ENCODE peak calls at places on chromosomes 7 and 10, in four cellular contexts. P is foreskin fibroblast, U is brain microvascular endothelial cell, M is AG09309. E is an unnamed sample.

GRCh38 chr10:12067336-12067735 is 1.4 kb upstream of the DHTKD1 start:
- DNase-seq in U (peak), P (peak), M (peak), E (peak)

GRCh38 chr7:35003679-35004278 is 33.5 kb downstream of the DPY19L1 start:
- DNase-seq in M (peak), P (peak), U (peak), E (peak)

GRCh38 chr7:151800391-151800790 is 76.5 kb downstream of the PRKAG2 start:
- DNase-seq in P (no peak), M (no peak), U (no peak), E (no peak)

GRCh38 chr7:44921607-44922350 is 36.4 kb upstream of the PURB start:
- DNase-seq in P (peak), U (peak), M (peak), E (peak)

GRCh38 chr7:45897042-45897690 is 8.9 kb downstream of the IGFBP1 start:
- DNase-seq in U (peak), M (peak), P (peak), E (peak)

GRCh38 chr7:27526991-27527722 is 135.5 kb downstream of the HIBADH start:
- DNase-seq in U (no peak), P (no peak), M (no peak), E (peak)

GRCh38 chr7:2710256-2710655 is 22.3 kb downstream of the AMZ1 start:
- DNase-seq in M (no peak), U (no peak), P (no peak), E (no peak)

GRCh38 chr10:51103818-51104217 is 29.5 kb downstream of the PRKG1 start:
- DNase-seq in P (peak), U (no peak), M (no peak), E (peak)

GRCh38 chr7:151062399-151063211 is 3.2 kb downstream of the SLC4A2 start:
- DNase-seq in P (peak), M (no peak), U (peak), E (peak)

GRCh38 chr10:85635650-85636049 is 730.9 kb downstream of the GRID1 start:
- DNase-seq in M (no peak), U (no peak), P (no peak), E (no peak)

GRCh38 chr10:91051834-91052233 is 130.9 kb upstream of the ANKRD1 start:
- DNase-seq in U (no peak), M (no peak), P (peak), E (peak)

GRCh38 chr10:58666024-58666423 is 153.4 kb downstream of the BICC1 start:
- DNase-seq in P (no peak), U (peak), M (no peak), E (no peak)

GRCh38 chr10:130866857-130867256 is 444.7 kb downstream of the TCERG1L start:
- DNase-seq in M (no peak), P (no peak), U (no peak), E (no peak)

GRCh38 chr7:93715234-93715633 is 140.7 kb upstream of the CALCR start:
- DNase-seq in P (peak), U (peak), M (no peak), E (peak)

GRCh38 chr10:131676971-131677421 is 223.8 kb upstream of the PPP2R2D start:
- DNase-seq in M (no peak), P (no peak), U (no peak), E (no peak)

GRCh38 chr10:75181073-75181472 is 29.5 kb upstream of the VDAC2 start:
- DNase-seq in U (no peak), P (no peak), M (no peak), E (no peak)

GRCh38 chr10:50431791-50432190 is 180.5 kb upstream of the ASAH2 start:
- DNase-seq in M (peak), U (no peak), P (peak), E (peak)

GRCh38 chr7:33130184-33130583 is 820 bp downstream of the BBS9 start:
- DNase-seq in M (no peak), P (peak), U (peak), E (peak)

GRCh38 chr7:135971366-135971725 is 5.8 kb downstream of the MTPN start:
- DNase-seq in U (no peak), M (no peak), P (no peak), E (no peak)

GRCh38 chr10:32376027-32376426 is 29.1 kb upstream of the EPC1 start:
- DNase-seq in U (no peak), P (no peak), M (no peak), E (no peak)

GRCh38 chr10:113648478-113648877 is 15.4 kb downstream of the NRAP start:
- DNase-seq in U (no peak), M (no peak), P (peak), E (no peak)

GRCh38 chr10:62619409-62619730 is 185.2 kb upstream of the ADO start:
- DNase-seq in U (no peak), P (peak), M (no peak), E (peak)

GRCh38 chr10:100827819-100828743 is 82.7 kb downstream of the PAX2 start:
- DNase-seq in U (no peak), M (no peak), P (peak), E (no peak)

GRCh38 chr7:14835399-14835798 is 67.2 kb downstream of the DGKB start:
- DNase-seq in U (no peak), M (no peak), P (no peak), E (no peak)

GRCh38 chr7:129836983-129837382 is 115.8 kb downstream of the UBE2H start:
- DNase-seq in M (no peak), P (no peak), U (no peak), E (no peak)

GRCh38 chr7:155425011-155425340 is 33.0 kb upstream of the EN2 start:
- DNase-seq in U (no peak), P (no peak), M (no peak), E (no peak)

GRCh38 chr10:91042069-91042468 is 121.2 kb upstream of the ANKRD1 start:
- DNase-seq in P (peak), U (no peak), M (no peak), E (no peak)

GRCh38 chr10:60491162-60491561 is 101.5 kb upstream of the ANK3 start:
- DNase-seq in U (no peak), P (no peak), M (no peak), E (no peak)

GRCh38 chr10:126504051-126504760 is 115.9 kb upstream of the ADAM12 start:
- DNase-seq in P (peak), U (peak), M (peak), E (peak)

GRCh38 chr10:12344375-12345110 is 4.8 kb upstream of the CAMK1D start:
- DNase-seq in M (no peak), P (no peak), U (no peak), E (no peak)

DNA sequence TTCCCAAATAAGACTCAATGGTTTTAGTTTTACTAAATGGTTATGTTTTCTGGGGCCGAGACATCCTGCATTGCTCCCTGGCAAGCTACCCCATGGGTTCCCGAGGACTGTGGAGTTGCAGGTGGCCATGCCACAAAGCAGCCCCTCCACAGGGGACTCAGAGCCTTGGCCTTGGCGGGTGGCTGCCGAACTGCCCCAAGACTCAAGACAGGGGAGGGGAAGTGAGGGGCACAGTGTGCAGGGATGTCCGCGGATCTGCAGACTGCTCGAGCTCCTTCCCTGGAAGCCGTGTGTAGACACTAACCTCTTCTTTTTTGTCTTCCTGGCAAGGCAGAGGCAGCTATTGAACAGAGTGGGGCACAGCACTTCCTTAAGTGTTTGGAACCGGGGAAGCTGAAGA is 154.6 kb downstream of the EBF3 start:
- DNase-seq in U (no peak), M (no peak), P (no peak), E (no peak)
- TF ChIP-seq CTCF in U (no peak), M (no peak), P (no peak), E (no peak)

GRCh38 chr10:25178411-25178810 is 3.6 kb downstream of the GPR158 start:
- DNase-seq in U (no peak), P (no peak), M (no peak), E (no peak)
- H3K4me3 ChIP-seq in U (no peak), P (no peak), M (no peak), E (no peak)

GRCh38 chr10:326894-327635 is 191.8 kb downstream of the ZMYND11 start:
- DNase-seq in U (no peak), M (no peak), P (no peak), E (no peak)

GRCh38 chr10:325282-325681 is 190.0 kb downstream of the ZMYND11 start:
- DNase-seq in P (no peak), M (no peak), U (no peak), E (no peak)

GRCh38 chr10:324593-324992 is 189.3 kb downstream of the ZMYND11 start:
- DNase-seq in M (no peak), P (peak), U (no peak), E (no peak)

GRCh38 chr10:327889-328809 is 192.9 kb downstream of the ZMYND11 start:
- DNase-seq in U (no peak), P (no peak), M (no peak), E (no peak)

GRCh38 chr10:326350-326749 is 191.1 kb downstream of the ZMYND11 start:
- DNase-seq in U (no peak), M (no peak), P (no peak), E (peak)
- TF ChIP-seq CTCF in U (no peak), M (no peak), P (no peak), E (no peak)

GRCh38 chr10:87625658-87626057 is 34.0 kb upstream of the PAPSS2 start:
- DNase-seq in P (no peak), M (no peak), U (no peak), E (no peak)
- H3K4me3 ChIP-seq in P (no peak), M (no peak), U (no peak), E (no peak)

DNA sequence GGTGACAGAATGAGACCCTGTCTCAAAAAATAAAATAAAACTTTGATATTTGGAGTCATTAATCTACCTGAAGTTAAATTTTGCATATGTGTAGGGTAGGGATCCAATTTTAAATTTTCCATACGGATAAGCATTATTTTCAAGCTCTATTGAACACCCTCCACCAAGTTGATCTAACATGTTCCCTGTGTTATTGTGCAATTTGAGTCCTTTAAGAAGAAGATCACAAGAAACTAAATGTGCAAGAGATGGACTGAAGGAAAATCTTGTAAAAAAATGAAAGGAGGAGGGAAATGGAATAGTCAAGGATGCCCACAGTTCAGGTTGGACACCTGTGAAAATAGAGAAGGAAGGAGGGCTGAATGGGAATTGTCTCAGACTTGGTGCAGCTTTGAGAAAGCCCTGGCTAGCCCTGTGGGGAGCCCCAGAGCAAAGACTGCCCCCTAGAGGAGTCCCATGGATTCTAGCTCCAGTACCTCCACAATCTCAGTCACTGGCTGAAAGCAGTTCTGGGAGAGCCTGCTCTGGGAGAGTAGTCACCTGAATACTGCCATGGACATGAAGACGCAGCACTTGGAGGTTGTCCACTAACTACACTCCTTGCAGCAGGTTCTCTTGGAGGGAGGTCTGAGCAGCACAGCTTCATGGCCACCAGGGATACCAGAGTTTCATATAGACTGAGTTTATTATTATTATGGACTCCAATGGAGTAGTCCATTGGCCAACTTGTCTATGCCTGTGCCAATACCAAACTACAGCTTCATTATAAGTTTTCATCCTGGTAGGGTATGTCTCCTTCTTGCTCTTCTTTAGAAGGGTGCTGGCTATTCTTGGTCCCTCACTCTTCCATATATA is 5.7 kb upstream of the TIAL1 start:
- DNase-seq in M (no peak), P (peak), U (peak), E (peak)
- TF ChIP-seq CTCF in M (peak), P (peak), U (peak), E (peak)

GRCh38 chr10:71211759-71212248 is 566 bp upstream of the UNC5B start:
- DNase-seq in P (peak), M (no peak), U (no peak), E (no peak)

GRCh38 chr10:71213127-71213616 is 802 bp downstream of the UNC5B start:
- DNase-seq in P (peak), U (peak), M (peak), E (peak)

GRCh38 chr10:71212249-71213126 is at the start of gene UNC5B:
- DNase-seq in P (peak), U (peak), M (peak), E (peak)

GRCh38 chr10:71214641-71215160 is 2.3 kb downstream of the UNC5B start:
- DNase-seq in M (no peak), P (no peak), U (no peak), E (no peak)

GRCh38 chr10:71213761-71214440 is 1.5 kb downstream of the UNC5B start:
- DNase-seq in U (peak), M (peak), P (peak), E (peak)
- H3K4me3 ChIP-seq in U (peak), M (peak), P (peak), E (peak)